ENCODE peak calls at places on chromosomes 6 and 20, in four cellular contexts. G is tibial nerve; H is sigmoid colon; V is CD8-positive, alpha-beta T cell. R is an unnamed sample. For H3K4me1, the result is how much of the 10 kb centered on the place peaks cover.

GRCh38 chr6:81767163-81768000 is 14.9 kb upstream of the TENT5A start:
- DNase-seq in G (no peak), H (no peak), V (no peak), R (no peak)

GRCh38 chr6:47655719-47656595 is 42.4 kb upstream of the ADGRF4 start:
- DNase-seq in G (no peak), H (no peak), V (peak), R (no peak)

GRCh38 chr6:56335733-56336132 is 88.4 kb upstream of the COL21A1 start:
- DNase-seq in G (no peak), H (no peak), V (no peak), R (no peak)

GRCh38 chr6:44855562-44856494 is 468.3 kb downstream of the CDC5L start:
- DNase-seq in H (no peak), G (no peak), V (no peak), R (no peak)

GRCh38 chr6:7087066-7087465 is 20.7 kb upstream of the RREB1 start:
- DNase-seq in H (no peak), G (no peak), V (no peak), R (no peak)

GRCh38 chr6:44078795-44079671 is 48.2 kb downstream of the MRPL14 start:
- DNase-seq in V (peak), H (peak), G (peak), R (peak)

GRCh38 chr6:137258170-137258569 is 39.0 kb upstream of the IFNGR1 start:
- DNase-seq in H (no peak), V (peak), G (no peak), R (no peak)

GRCh38 chr6:97240222-97240621 is 42.8 kb downstream of the MMS22L start:
- DNase-seq in H (no peak), V (no peak), G (no peak), R (no peak)

GRCh38 chr20:16135630-16136029 is 437.6 kb downstream of the KIF16B start:
- DNase-seq in V (no peak), G (no peak), H (no peak), R (no peak)

GRCh38 chr6:20789162-20789561 is 254.9 kb downstream of the CDKAL1 start:
- DNase-seq in H (no peak), V (no peak), G (no peak), R (no peak)

GRCh38 chr6:34518669-34519365 is 37.3 kb downstream of the SPDEF start:
- DNase-seq in H (no peak), V (no peak), G (no peak), R (no peak)

GRCh38 chr6:136723780-136724179 is 68.5 kb downstream of the MAP3K5 start:
- DNase-seq in G (no peak), V (peak), H (no peak), R (peak)

GRCh38 chr20:3010985-3011723 is 32.3 kb upstream of the GNRH2 start:
- DNase-seq in H (no peak), G (no peak), V (no peak), R (no peak)

GRCh38 chr6:121780325-121781313 is 345.2 kb downstream of the GJA1 start:
- DNase-seq in H (peak), G (peak), V (no peak), R (no peak)

GRCh38 chr20:19850190-19850533 is 92.1 kb downstream of the RIN2 start:
- DNase-seq in V (no peak), H (peak), G (peak), R (no peak)

GRCh38 chr6:166206510-166207389 is 39.1 kb upstream of the TBXT start:
- DNase-seq in V (no peak), G (no peak), H (no peak), R (no peak)

GRCh38 chr6:90222724-90223198 is 73.9 kb downstream of the BACH2 start:
- DNase-seq in H (no peak), G (no peak), V (no peak), R (no peak)

GRCh38 chr20:64001607-64002011 is 20.7 kb downstream of the PRPF6 start:
- DNase-seq in V (no peak), G (no peak), H (no peak), R (no peak)

GRCh38 chr6:135128268-135128914 is 52.7 kb upstream of the MYB start:
- DNase-seq in V (peak), G (no peak), H (no peak), R (peak)

GRCh38 chr6:167317172-167317571 is 7.7 kb upstream of the TTLL2 start:
- DNase-seq in V (no peak), G (no peak), H (no peak), R (no peak)

GRCh38 chr20:1942061-1942460 is 46.9 kb downstream of the SIRPA start:
- DNase-seq in H (peak), G (no peak), V (no peak), R (no peak)
- H3K4me1 ChIP-seq in H (under half), G (half or more), V (under half), R (under half)

GRCh38 chr20:10656270-10656669 is 17.5 kb downstream of the JAG1 start:
- DNase-seq in H (peak), G (no peak), V (no peak), R (no peak)
- H3K27ac ChIP-seq in H (peak), G (peak), V (no peak), R (no peak)

DNA sequence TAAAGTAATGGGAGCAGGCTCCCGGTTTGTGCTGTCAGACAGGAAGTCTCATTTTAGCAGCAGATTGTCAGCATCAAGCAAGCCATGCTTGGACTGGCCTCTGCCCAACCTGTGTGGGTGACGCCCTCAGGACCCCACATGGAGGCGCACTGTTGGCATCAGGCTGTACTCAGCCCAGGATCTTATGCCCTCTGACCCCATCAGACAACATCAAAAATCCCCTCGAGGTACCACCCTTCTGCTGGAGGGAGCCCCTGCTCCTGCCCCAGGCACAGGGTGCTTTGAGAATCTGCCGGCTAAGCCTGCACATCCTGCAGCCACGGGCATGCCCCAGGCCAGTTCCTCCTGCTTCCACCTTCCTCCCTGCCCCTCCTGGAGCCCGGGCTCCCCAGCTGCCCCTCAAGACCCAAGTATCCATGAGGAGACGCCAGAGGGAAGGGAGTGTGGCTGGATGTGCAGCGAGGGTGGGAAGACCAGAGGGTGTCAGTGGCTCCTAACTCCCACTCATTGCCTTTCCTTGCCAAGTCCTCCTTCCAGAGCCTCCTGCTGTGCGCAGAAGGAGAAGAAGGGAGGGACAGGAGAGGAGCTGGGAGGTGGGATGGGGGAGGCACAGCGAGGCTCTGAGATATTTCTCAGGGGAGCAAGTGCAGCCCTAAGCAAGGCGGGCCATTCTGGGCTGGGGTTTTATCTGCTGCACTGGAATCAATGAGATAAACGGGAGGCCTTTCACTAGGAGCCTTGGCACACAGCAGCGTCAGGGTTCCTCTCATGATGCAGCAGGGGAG is 77.4 kb upstream of the CST7 start:
- DNase-seq in V (no peak), H (peak), G (no peak), R (no peak)
- H3K4me1 ChIP-seq in V (under half), H (under half), G (under half), R (under half)

GRCh38 chr20:60820918-60821317 is 431.1 kb upstream of the CDH4 start:
- DNase-seq in H (no peak), V (no peak), G (no peak), R (no peak)
- H3K27ac ChIP-seq in H (no peak), V (no peak), G (no peak), R (no peak)

DNA sequence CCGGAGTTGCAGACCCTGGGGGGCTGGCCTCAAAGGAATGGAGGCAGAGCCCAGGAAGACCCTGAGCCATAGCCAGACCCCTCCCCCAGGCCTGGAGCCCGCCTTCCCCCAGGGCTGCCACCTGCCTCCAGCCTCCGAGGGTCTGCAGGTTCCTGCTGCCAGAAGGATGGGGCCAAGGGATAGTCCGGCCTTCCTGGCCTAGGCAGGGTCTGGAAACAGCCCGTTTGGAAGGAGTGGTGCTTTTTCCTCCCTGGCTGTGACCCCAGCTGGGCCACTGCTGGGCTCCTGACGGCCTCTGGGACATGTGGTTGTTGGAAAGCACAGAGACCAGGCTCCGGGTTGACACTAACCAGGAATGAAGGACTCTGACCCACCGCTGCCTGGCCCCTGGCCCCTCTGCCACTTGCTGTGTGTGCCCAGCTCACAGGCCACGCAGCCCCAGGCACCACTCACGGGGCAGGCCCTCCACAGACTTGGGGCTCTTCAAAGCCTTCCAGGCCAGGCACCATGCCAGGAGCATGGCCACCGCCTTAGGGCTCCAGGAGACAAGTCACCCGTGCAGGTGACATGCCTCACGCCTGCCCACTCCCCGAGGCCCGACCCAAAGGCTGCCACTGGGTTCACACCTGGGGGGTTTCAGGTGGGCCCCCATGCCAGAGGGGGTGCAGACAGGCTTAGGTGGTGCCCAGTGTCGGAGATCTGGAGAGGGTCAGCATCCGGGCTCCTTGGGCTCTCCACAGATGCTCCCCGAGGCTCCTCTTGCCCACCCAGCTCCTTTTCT is 3.9 kb upstream of the LAMA5 start:
- DNase-seq in V (no peak), G (no peak), H (no peak), R (no peak)
- H3K4me1 ChIP-seq in V (under half), G (half or more), H (half or more), R (under half)

GRCh38 chr6:2830183-2830582 is 11.5 kb downstream of the SERPINB1 start:
- DNase-seq in H (no peak), G (no peak), V (no peak), R (no peak)
- H3K27ac ChIP-seq in H (no peak), G (no peak), V (no peak), R (no peak)

DNA sequence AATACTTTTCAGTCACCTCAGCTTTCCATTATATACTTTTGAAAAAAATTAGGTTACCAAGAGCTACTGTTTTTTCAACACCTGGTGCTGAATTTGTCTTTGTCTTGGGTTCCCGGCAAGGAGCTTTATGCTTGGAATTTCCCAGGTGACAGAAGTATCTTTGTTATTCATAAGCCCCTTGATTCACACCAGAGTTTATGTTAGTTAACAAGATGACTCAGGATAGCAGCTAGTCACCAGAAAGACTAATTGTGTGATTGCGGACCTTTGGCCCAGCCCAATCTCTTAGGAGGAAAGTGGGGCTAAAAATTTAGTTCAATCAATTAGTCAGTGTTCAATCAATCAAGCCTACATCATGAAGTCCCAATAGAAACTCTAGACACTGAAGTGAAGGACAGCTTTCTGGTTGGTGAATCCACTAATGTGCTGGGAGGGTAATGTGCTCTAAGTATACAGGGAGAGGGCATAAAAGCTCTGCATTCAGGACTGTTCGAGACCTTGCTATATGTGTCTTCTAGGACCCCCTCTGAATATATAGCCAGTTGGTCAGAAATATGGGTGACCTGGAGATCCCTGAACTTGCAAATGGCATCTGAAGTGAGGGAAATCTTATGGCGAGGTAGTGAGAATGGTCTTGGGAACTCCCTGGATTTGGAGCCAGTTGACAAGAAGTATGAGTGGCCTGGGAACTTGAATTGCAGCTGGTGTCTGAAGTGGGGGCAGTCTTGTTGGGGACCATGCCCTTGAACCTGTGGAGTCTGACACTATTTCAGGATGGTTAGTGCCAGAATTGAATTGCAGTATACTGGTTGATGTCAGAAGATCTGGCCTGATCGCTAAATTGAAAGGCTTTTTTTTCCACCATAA is 16.2 kb downstream of the TMEM30A start:
- DNase-seq in H (no peak), G (no peak), V (no peak), R (no peak)
- H3K4me1 ChIP-seq in H (under half), G (under half), V (under half), R (under half)

R was measured in naive thymus-derived CD4-positive, alpha-beta T cell.